ENCODE peak calls at places on chromosome 10, in nine cellular contexts. One of them, this sample, is unnamed.
A peak's percentile ranks its signal among the peaks of the same experiment; 100 is the strongest.

GRCh38 chr10:97031459-97031858 is 154.3 kb downstream of the SLIT1 start:
- DNase-seq in fibroblast of lung: no peak
- DNase-seq in body of pancreas: no peak
- DNase-seq in psoas muscle: no peak
- DNase-seq in spleen: no peak
- DNase-seq in heart left ventricle: no peak
- DNase-seq in mucosa of descending colon: no peak
- DNase-seq in left lung: no peak
- DNase-seq in CD8-positive, alpha-beta memory T cell: no peak
- DNase-seq in this sample: no peak

GRCh38 chr10:104216631-104217030 is 15.5 kb downstream of the CFAP43 start:
- DNase-seq in body of pancreas: no peak
- DNase-seq in left lung: no peak
- DNase-seq in fibroblast of lung: no peak
- DNase-seq in spleen: no peak
- DNase-seq in heart left ventricle: no peak
- DNase-seq in CD8-positive, alpha-beta memory T cell: no peak
- DNase-seq in mucosa of descending colon: no peak
- DNase-seq in psoas muscle: no peak
- DNase-seq in this sample: no peak

GRCh38 chr10:11113156-11113555 is 95.5 kb downstream of the CELF2 start:
- DNase-seq in CD8-positive, alpha-beta memory T cell: peak; percentile 55
- DNase-seq in heart left ventricle: no peak
- DNase-seq in fibroblast of lung: no peak
- DNase-seq in psoas muscle: no peak
- DNase-seq in left lung: no peak
- DNase-seq in mucosa of descending colon: no peak
- DNase-seq in spleen: no peak
- DNase-seq in body of pancreas: no peak
- DNase-seq in this sample: no peak

GRCh38 chr10:31693499-31693898 is 235.1 kb downstream of the ARHGAP12 start:
- DNase-seq in fibroblast of lung: no peak
- DNase-seq in left lung: no peak
- DNase-seq in CD8-positive, alpha-beta memory T cell: no peak
- DNase-seq in body of pancreas: no peak
- DNase-seq in spleen: no peak
- DNase-seq in mucosa of descending colon: no peak
- DNase-seq in heart left ventricle: no peak
- DNase-seq in psoas muscle: no peak
- DNase-seq in this sample: no peak

GRCh38 chr10:99341860-99342517 is 12.8 kb downstream of the CNNM1 start:
- DNase-seq in mucosa of descending colon: no peak
- DNase-seq in body of pancreas: no peak
- DNase-seq in CD8-positive, alpha-beta memory T cell: no peak
- DNase-seq in left lung: no peak
- DNase-seq in heart left ventricle: no peak
- DNase-seq in spleen: no peak
- DNase-seq in psoas muscle: no peak
- DNase-seq in fibroblast of lung: peak; percentile 60
- DNase-seq in this sample: no peak

GRCh38 chr10:97796651-97797050 is 24.9 kb upstream of the SFRP5 start:
- DNase-seq in psoas muscle: no peak
- DNase-seq in left lung: no peak
- DNase-seq in CD8-positive, alpha-beta memory T cell: peak; percentile 31
- DNase-seq in fibroblast of lung: no peak
- DNase-seq in spleen: no peak
- DNase-seq in heart left ventricle: no peak
- DNase-seq in mucosa of descending colon: no peak
- DNase-seq in body of pancreas: no peak
- DNase-seq in this sample: no peak

GRCh38 chr10:77849039-77849664 is 77.4 kb downstream of the DLG5 start:
- DNase-seq in left lung: no peak
- DNase-seq in fibroblast of lung: no peak
- DNase-seq in spleen: no peak
- DNase-seq in mucosa of descending colon: peak; percentile 64
- DNase-seq in heart left ventricle: no peak
- DNase-seq in CD8-positive, alpha-beta memory T cell: no peak
- DNase-seq in body of pancreas: no peak
- DNase-seq in psoas muscle: no peak
- DNase-seq in this sample: no peak

GRCh38 chr10:110664483-110665420 is 20.6 kb downstream of the RBM20 start:
- DNase-seq in mucosa of descending colon: no peak
- DNase-seq in psoas muscle: no peak
- DNase-seq in body of pancreas: no peak
- DNase-seq in heart left ventricle: no peak
- DNase-seq in CD8-positive, alpha-beta memory T cell: no peak
- DNase-seq in fibroblast of lung: peak; percentile 92
- DNase-seq in left lung: no peak
- DNase-seq in spleen: no peak
- DNase-seq in this sample: no peak

GRCh38 chr10:75773813-75774547 is 342.6 kb downstream of the LRMDA start:
- DNase-seq in psoas muscle: no peak
- DNase-seq in CD8-positive, alpha-beta memory T cell: no peak
- DNase-seq in mucosa of descending colon: no peak
- DNase-seq in body of pancreas: no peak
- DNase-seq in spleen: no peak
- DNase-seq in fibroblast of lung: no peak
- DNase-seq in heart left ventricle: no peak
- DNase-seq in left lung: no peak
- DNase-seq in this sample: no peak

GRCh38 chr10:32237644-32238345 is 109.2 kb downstream of the EPC1 start:
- DNase-seq in heart left ventricle: no peak
- DNase-seq in psoas muscle: no peak
- DNase-seq in left lung: no peak
- DNase-seq in CD8-positive, alpha-beta memory T cell: no peak
- DNase-seq in fibroblast of lung: peak; percentile 90
- DNase-seq in mucosa of descending colon: no peak
- DNase-seq in spleen: no peak
- DNase-seq in body of pancreas: no peak
- DNase-seq in this sample: no peak

GRCh38 chr10:14648042-14648765 is 126.5 kb downstream of the FAM107B start:
- DNase-seq in mucosa of descending colon: peak; percentile 71
- DNase-seq in body of pancreas: peak; percentile 60
- DNase-seq in psoas muscle: peak; percentile 25
- DNase-seq in heart left ventricle: peak; percentile 80
- DNase-seq in CD8-positive, alpha-beta memory T cell: peak; percentile 80
- DNase-seq in spleen: peak; percentile 86
- DNase-seq in left lung: peak; percentile 83
- DNase-seq in fibroblast of lung: peak; percentile 81
- DNase-seq in this sample: peak; percentile 66

GRCh38 chr10:118246340-118247247 is 95.5 kb downstream of the FAM204A start:
- DNase-seq in psoas muscle: no peak
- DNase-seq in body of pancreas: no peak
- DNase-seq in CD8-positive, alpha-beta memory T cell: no peak
- DNase-seq in left lung: no peak
- DNase-seq in fibroblast of lung: no peak
- DNase-seq in spleen: no peak
- DNase-seq in heart left ventricle: no peak
- DNase-seq in mucosa of descending colon: no peak
- DNase-seq in this sample: no peak

GRCh38 chr10:12594448-12594944 is 245.1 kb downstream of the CAMK1D start:
- DNase-seq in fibroblast of lung: no peak
- DNase-seq in spleen: no peak
- DNase-seq in mucosa of descending colon: no peak
- DNase-seq in body of pancreas: no peak
- DNase-seq in heart left ventricle: no peak
- DNase-seq in CD8-positive, alpha-beta memory T cell: peak; percentile 45
- DNase-seq in left lung: no peak
- DNase-seq in psoas muscle: no peak
- DNase-seq in this sample: no peak

GRCh38 chr10:23344251-23344841 is at the start of gene C10orf67:
- DNase-seq in CD8-positive, alpha-beta memory T cell: no peak
- DNase-seq in body of pancreas: peak; percentile 23
- DNase-seq in left lung: no peak
- DNase-seq in fibroblast of lung: peak; percentile 63
- DNase-seq in heart left ventricle: peak; percentile 44
- DNase-seq in spleen: peak; percentile 78
- DNase-seq in mucosa of descending colon: peak; percentile 60
- DNase-seq in psoas muscle: peak; percentile 21
- DNase-seq in this sample: peak; percentile 59

GRCh38 chr10:73134727-73135126 is 24.5 kb downstream of the NUDT13 start:
- DNase-seq in spleen: no peak
- DNase-seq in CD8-positive, alpha-beta memory T cell: no peak
- DNase-seq in fibroblast of lung: no peak
- DNase-seq in left lung: no peak
- DNase-seq in body of pancreas: no peak
- DNase-seq in heart left ventricle: no peak
- DNase-seq in psoas muscle: no peak
- DNase-seq in mucosa of descending colon: no peak
- DNase-seq in this sample: no peak
- H3K36me3 ChIP-seq in spleen: peaks cover 100% of the 10 kb centered on the region
- H3K36me3 ChIP-seq in CD8-positive, alpha-beta memory T cell: peaks cover 50% of the 10 kb centered on the region
- H3K36me3 ChIP-seq in fibroblast of lung: peaks cover 12% of the 10 kb centered on the region
- H3K36me3 ChIP-seq in left lung: no peaks in the 10 kb centered on the region
- H3K36me3 ChIP-seq in body of pancreas: peaks cover 11% of the 10 kb centered on the region
- H3K36me3 ChIP-seq in heart left ventricle: no peaks in the 10 kb centered on the region
- H3K36me3 ChIP-seq in psoas muscle: peaks cover 100% of the 10 kb centered on the region
- H3K36me3 ChIP-seq in mucosa of descending colon: no peaks in the 10 kb centered on the region
- H3K36me3 ChIP-seq in this sample: peaks cover 100% of the 10 kb centered on the region

GRCh38 chr10:130550952-130551674 is 414.9 kb downstream of the GLRX3 start:
- DNase-seq in body of pancreas: no peak
- DNase-seq in heart left ventricle: no peak
- DNase-seq in spleen: no peak
- DNase-seq in fibroblast of lung: no peak
- DNase-seq in CD8-positive, alpha-beta memory T cell: no peak
- DNase-seq in psoas muscle: no peak
- DNase-seq in left lung: no peak
- DNase-seq in mucosa of descending colon: no peak
- DNase-seq in this sample: no peak

GRCh38 chr10:130553846-130554245 is 417.7 kb downstream of the GLRX3 start:
- DNase-seq in mucosa of descending colon: no peak
- DNase-seq in psoas muscle: no peak
- DNase-seq in heart left ventricle: no peak
- DNase-seq in body of pancreas: no peak
- DNase-seq in left lung: no peak
- DNase-seq in fibroblast of lung: no peak
- DNase-seq in CD8-positive, alpha-beta memory T cell: no peak
- DNase-seq in spleen: no peak
- DNase-seq in this sample: no peak

GRCh38 chr10:130555411-130555750 is 419.2 kb downstream of the GLRX3 start:
- DNase-seq in psoas muscle: no peak
- DNase-seq in CD8-positive, alpha-beta memory T cell: no peak
- DNase-seq in fibroblast of lung: no peak
- DNase-seq in mucosa of descending colon: no peak
- DNase-seq in spleen: no peak
- DNase-seq in body of pancreas: no peak
- DNase-seq in heart left ventricle: no peak
- DNase-seq in left lung: no peak
- DNase-seq in this sample: no peak

GRCh38 chr10:130554701-130555410 is 418.7 kb downstream of the GLRX3 start:
- DNase-seq in left lung: no peak
- DNase-seq in body of pancreas: no peak
- DNase-seq in spleen: no peak
- DNase-seq in psoas muscle: no peak
- DNase-seq in CD8-positive, alpha-beta memory T cell: no peak
- DNase-seq in heart left ventricle: no peak
- DNase-seq in fibroblast of lung: no peak
- DNase-seq in mucosa of descending colon: no peak
- DNase-seq in this sample: no peak

DNA sequence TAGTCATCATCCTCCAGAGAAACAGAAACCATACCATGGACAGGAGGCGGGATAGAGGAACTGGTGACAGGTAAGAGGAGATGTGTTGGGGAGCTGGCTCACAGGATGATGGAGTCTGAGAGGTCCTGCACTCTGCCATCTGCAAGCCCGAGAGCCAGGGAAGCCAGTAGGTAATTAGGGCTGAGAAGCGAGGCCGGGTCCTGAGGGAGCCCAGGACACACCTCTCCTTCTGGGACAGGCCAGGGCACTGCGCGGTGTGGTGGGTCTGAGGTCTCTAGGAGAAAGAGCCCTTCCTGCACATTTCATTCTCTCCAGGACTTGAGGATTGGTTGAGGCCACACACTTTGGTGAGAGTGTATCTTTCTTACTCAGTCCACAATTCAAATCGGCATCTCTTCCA is 415.5 kb downstream of the GLRX3 start:
- DNase-seq in spleen: no peak
- DNase-seq in fibroblast of lung: no peak
- DNase-seq in mucosa of descending colon: no peak
- DNase-seq in left lung: no peak
- DNase-seq in heart left ventricle: no peak
- DNase-seq in psoas muscle: no peak
- DNase-seq in body of pancreas: no peak
- DNase-seq in CD8-positive, alpha-beta memory T cell: no peak
- DNase-seq in this sample: no peak
- H3K9me3 ChIP-seq in spleen: no peaks in the 10 kb centered on the region
- H3K9me3 ChIP-seq in fibroblast of lung: no peaks in the 10 kb centered on the region
- H3K9me3 ChIP-seq in mucosa of descending colon: no peaks in the 10 kb centered on the region
- H3K9me3 ChIP-seq in left lung: no peaks in the 10 kb centered on the region
- H3K9me3 ChIP-seq in heart left ventricle: no peaks in the 10 kb centered on the region
- H3K9me3 ChIP-seq in psoas muscle: no peaks in the 10 kb centered on the region
- H3K9me3 ChIP-seq in body of pancreas: no peaks in the 10 kb centered on the region
- H3K9me3 ChIP-seq in CD8-positive, alpha-beta memory T cell: no peaks in the 10 kb centered on the region
- H3K9me3 ChIP-seq in this sample: no peaks in the 10 kb centered on the region

GRCh38 chr10:102627141-102627445 is 17.2 kb upstream of the TRIM8 start:
- DNase-seq in body of pancreas: no peak
- DNase-seq in fibroblast of lung: no peak
- DNase-seq in heart left ventricle: no peak
- DNase-seq in spleen: peak; percentile 29
- DNase-seq in mucosa of descending colon: no peak
- DNase-seq in CD8-positive, alpha-beta memory T cell: no peak
- DNase-seq in left lung: peak; percentile 30
- DNase-seq in psoas muscle: no peak
- DNase-seq in this sample: no peak
- H3K4me1 ChIP-seq in body of pancreas: peaks cover 38% of the 10 kb centered on the region
- H3K4me1 ChIP-seq in fibroblast of lung: peaks cover 53% of the 10 kb centered on the region
- H3K4me1 ChIP-seq in heart left ventricle: peaks cover 32% of the 10 kb centered on the region
- H3K4me1 ChIP-seq in spleen: peaks cover 17% of the 10 kb centered on the region
- H3K4me1 ChIP-seq in mucosa of descending colon: peaks cover 4% of the 10 kb centered on the region
- H3K4me1 ChIP-seq in CD8-positive, alpha-beta memory T cell: no peaks in the 10 kb centered on the region
- H3K4me1 ChIP-seq in left lung: peaks cover 28% of the 10 kb centered on the region
- H3K4me1 ChIP-seq in psoas muscle: peaks cover 48% of the 10 kb centered on the region
- H3K4me1 ChIP-seq in this sample: peaks cover 60% of the 10 kb centered on the region

GRCh38 chr10:95327367-95327766 is 36.6 kb upstream of the PDLIM1 start:
- DNase-seq in spleen: no peak
- DNase-seq in mucosa of descending colon: no peak
- DNase-seq in fibroblast of lung: peak; percentile 55
- DNase-seq in psoas muscle: peak; percentile 67
- DNase-seq in left lung: no peak
- DNase-seq in CD8-positive, alpha-beta memory T cell: no peak
- DNase-seq in heart left ventricle: peak; percentile 74
- DNase-seq in body of pancreas: peak; percentile 72
- DNase-seq in this sample: peak; percentile 60

GRCh38 chr10:95331596-95332130 is 40.9 kb upstream of the PDLIM1 start:
- DNase-seq in left lung: no peak
- DNase-seq in body of pancreas: no peak
- DNase-seq in spleen: no peak
- DNase-seq in CD8-positive, alpha-beta memory T cell: no peak
- DNase-seq in mucosa of descending colon: no peak
- DNase-seq in psoas muscle: no peak
- DNase-seq in fibroblast of lung: no peak
- DNase-seq in heart left ventricle: no peak
- DNase-seq in this sample: no peak

GRCh38 chr10:95330966-95331453 is 40.2 kb upstream of the PDLIM1 start:
- DNase-seq in body of pancreas: no peak
- DNase-seq in CD8-positive, alpha-beta memory T cell: no peak
- DNase-seq in left lung: no peak
- DNase-seq in fibroblast of lung: peak; percentile 44
- DNase-seq in heart left ventricle: no peak
- DNase-seq in spleen: no peak
- DNase-seq in mucosa of descending colon: no peak
- DNase-seq in psoas muscle: no peak
- DNase-seq in this sample: no peak

GRCh38 chr10:95328013-95328412 is 37.2 kb upstream of the PDLIM1 start:
- DNase-seq in heart left ventricle: no peak
- DNase-seq in fibroblast of lung: no peak
- DNase-seq in spleen: no peak
- DNase-seq in psoas muscle: no peak
- DNase-seq in mucosa of descending colon: no peak
- DNase-seq in body of pancreas: no peak
- DNase-seq in CD8-positive, alpha-beta memory T cell: no peak
- DNase-seq in left lung: no peak
- DNase-seq in this sample: no peak

GRCh38 chr10:95329296-95329695 is 38.5 kb upstream of the PDLIM1 start:
- DNase-seq in spleen: no peak
- DNase-seq in heart left ventricle: no peak
- DNase-seq in mucosa of descending colon: no peak
- DNase-seq in CD8-positive, alpha-beta memory T cell: no peak
- DNase-seq in body of pancreas: no peak
- DNase-seq in left lung: no peak
- DNase-seq in psoas muscle: no peak
- DNase-seq in fibroblast of lung: no peak
- DNase-seq in this sample: no peak
- H3K36me3 ChIP-seq in spleen: no peaks in the 10 kb centered on the region
- H3K36me3 ChIP-seq in heart left ventricle: no peaks in the 10 kb centered on the region
- H3K36me3 ChIP-seq in mucosa of descending colon: no peaks in the 10 kb centered on the region
- H3K36me3 ChIP-seq in CD8-positive, alpha-beta memory T cell: no peaks in the 10 kb centered on the region
- H3K36me3 ChIP-seq in body of pancreas: no peaks in the 10 kb centered on the region
- H3K36me3 ChIP-seq in left lung: no peaks in the 10 kb centered on the region
- H3K36me3 ChIP-seq in psoas muscle: peaks cover 30% of the 10 kb centered on the region
- H3K36me3 ChIP-seq in fibroblast of lung: no peaks in the 10 kb centered on the region
- H3K36me3 ChIP-seq in this sample: no peaks in the 10 kb centered on the region